ENCODE peak calls at places on chromosomes 12 and 14, in four cellular contexts. One of them, this sample, is unnamed.

GRCh38 chr14:93987376-93987775 is 9.7 kb upstream of the CCDC197 start:
- DNase-seq in K562: no peak
- DNase-seq in GM12878: no peak
- DNase-seq in HL-60: no peak
- DNase-seq in this sample: no peak

GRCh38 chr12:1552171-1552570 is 42.2 kb downstream of the FBXL14 start:
- DNase-seq in K562: no peak
- DNase-seq in GM12878: no peak
- DNase-seq in HL-60: no peak
- DNase-seq in this sample: no peak

GRCh38 chr14:71117839-71118743 is 210.8 kb downstream of the PCNX1 start:
- DNase-seq in K562: no peak
- DNase-seq in GM12878: no peak
- DNase-seq in HL-60: no peak
- DNase-seq in this sample: no peak

GRCh38 chr12:82216475-82216874 is 141.7 kb downstream of the CCDC59 start:
- DNase-seq in K562: no peak
- DNase-seq in GM12878: no peak
- DNase-seq in HL-60: no peak
- DNase-seq in this sample: no peak

GRCh38 chr12:128261757-128262156 is 5.2 kb upstream of the TMEM132C start:
- DNase-seq in K562: no peak
- DNase-seq in GM12878: no peak
- DNase-seq in HL-60: no peak
- DNase-seq in this sample: no peak

GRCh38 chr12:50103767-50104321 is at the start of gene GPD1:
- DNase-seq in K562: peak; percentile 84
- DNase-seq in GM12878: no peak
- DNase-seq in HL-60: no peak
- DNase-seq in this sample: no peak

GRCh38 chr14:52052991-52053390 is 15.9 kb downstream of the NID2 start:
- DNase-seq in K562: no peak
- DNase-seq in GM12878: no peak
- DNase-seq in HL-60: no peak
- DNase-seq in this sample: no peak

GRCh38 chr12:59365133-59365532 is 230.7 kb upstream of the SLC16A7 start:
- DNase-seq in K562: no peak
- DNase-seq in GM12878: no peak
- DNase-seq in HL-60: no peak
- DNase-seq in this sample: no peak

GRCh38 chr12:39165338-39165737 is 259.9 kb upstream of the CPNE8 start:
- DNase-seq in K562: no peak
- DNase-seq in GM12878: no peak
- DNase-seq in HL-60: no peak
- DNase-seq in this sample: no peak

GRCh38 chr12:95608252-95609033 is 57.2 kb upstream of the USP44 start:
- DNase-seq in K562: no peak
- DNase-seq in GM12878: no peak
- DNase-seq in HL-60: no peak
- DNase-seq in this sample: no peak

GRCh38 chr14:63245893-63246292 is 41.6 kb downstream of the RHOJ start:
- DNase-seq in K562: no peak
- DNase-seq in GM12878: no peak
- DNase-seq in HL-60: no peak
- DNase-seq in this sample: no peak

GRCh38 chr14:58167057-58167456 is 15.0 kb upstream of the ARMH4 start:
- DNase-seq in K562: no peak
- DNase-seq in GM12878: no peak
- DNase-seq in HL-60: no peak
- DNase-seq in this sample: no peak

GRCh38 chr14:95184413-95184790 is 27.1 kb upstream of the DICER1 start:
- DNase-seq in K562: no peak
- DNase-seq in GM12878: no peak
- DNase-seq in HL-60: no peak
- DNase-seq in this sample: no peak

GRCh38 chr12:31817120-31817519 is 88.3 kb upstream of the AMN1 start:
- DNase-seq in K562: no peak
- DNase-seq in GM12878: no peak
- DNase-seq in HL-60: no peak
- DNase-seq in this sample: no peak

GRCh38 chr12:76158518-76159321 is 74.2 kb upstream of the NAP1L1 start:
- DNase-seq in K562: peak; percentile 71
- DNase-seq in GM12878: peak; percentile 91
- DNase-seq in HL-60: peak; percentile 82
- DNase-seq in this sample: peak; percentile 41

GRCh38 chr12:76156314-76156713 is 71.8 kb upstream of the NAP1L1 start:
- DNase-seq in K562: no peak
- DNase-seq in GM12878: no peak
- DNase-seq in HL-60: no peak
- DNase-seq in this sample: no peak

GRCh38 chr12:76153616-76154015 is 69.1 kb upstream of the NAP1L1 start:
- DNase-seq in K562: no peak
- DNase-seq in GM12878: no peak
- DNase-seq in HL-60: no peak
- DNase-seq in this sample: no peak

GRCh38 chr12:76152161-76152807 is 67.8 kb upstream of the NAP1L1 start:
- DNase-seq in K562: no peak
- DNase-seq in GM12878: peak; percentile 49
- DNase-seq in HL-60: peak; percentile 52
- DNase-seq in this sample: peak; percentile 34

GRCh38 chr12:76155157-76155556 is 70.7 kb upstream of the NAP1L1 start:
- DNase-seq in K562: no peak
- DNase-seq in GM12878: no peak
- DNase-seq in HL-60: no peak
- DNase-seq in this sample: no peak
- TF ChIP-seq POLR2AphosphoS5 in K562: no peak
- TF ChIP-seq POLR2AphosphoS5 in GM12878: no peak
- TF ChIP-seq POLR2AphosphoS5 in HL-60: no peak
- TF ChIP-seq POLR2AphosphoS5 in this sample: no peak

GRCh38 chr12:63917864-63918742 is 73.6 kb downstream of the SRGAP1 start:
- DNase-seq in K562: no peak
- DNase-seq in GM12878: peak; percentile 41
- DNase-seq in HL-60: peak; percentile 94
- DNase-seq in this sample: no peak

GRCh38 chr12:63915105-63915830 is 70.8 kb downstream of the SRGAP1 start:
- DNase-seq in K562: no peak
- DNase-seq in GM12878: no peak
- DNase-seq in HL-60: no peak
- DNase-seq in this sample: no peak

GRCh38 chr12:63916561-63917476 is 72.3 kb downstream of the SRGAP1 start:
- DNase-seq in K562: no peak
- DNase-seq in GM12878: no peak
- DNase-seq in HL-60: no peak
- DNase-seq in this sample: no peak

GRCh38 chr12:63918788-63919300 is 74.3 kb downstream of the SRGAP1 start:
- DNase-seq in K562: no peak
- DNase-seq in GM12878: no peak
- DNase-seq in HL-60: no peak
- DNase-seq in this sample: no peak

DNA sequence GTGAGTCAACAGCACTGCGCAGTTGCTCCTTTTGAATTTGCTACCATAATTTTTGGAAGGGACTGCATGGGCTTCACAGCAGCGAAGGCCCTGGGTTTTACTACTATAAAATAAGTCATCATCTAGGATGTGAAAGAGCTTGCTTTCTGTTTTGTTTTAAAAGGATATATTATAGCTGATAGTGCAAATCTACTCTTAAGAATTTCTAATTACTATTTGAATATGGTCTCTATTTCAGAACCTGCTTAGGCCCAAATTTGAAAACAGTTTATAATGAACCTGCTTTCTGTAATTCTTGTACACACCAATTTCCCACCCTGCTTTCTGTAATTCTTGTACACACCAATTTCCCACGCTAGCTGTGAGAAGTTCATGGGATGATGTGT is 73.0 kb downstream of the SRGAP1 start:
- DNase-seq in K562: no peak
- DNase-seq in GM12878: no peak
- DNase-seq in HL-60: no peak
- DNase-seq in this sample: no peak
- TF ChIP-seq SPI1 in K562: no peak
- TF ChIP-seq SPI1 in GM12878: no peak
- TF ChIP-seq SPI1 in HL-60: no peak
- TF ChIP-seq SPI1 in this sample: no peak

GRCh38 chr12:111398530-111398929 is 7.2 kb upstream of the SH2B3 start:
- DNase-seq in K562: no peak
- DNase-seq in GM12878: no peak
- DNase-seq in HL-60: no peak
- DNase-seq in this sample: no peak

GRCh38 chr12:111395557-111396187 is 10.1 kb upstream of the SH2B3 start:
- DNase-seq in K562: no peak
- DNase-seq in GM12878: no peak
- DNase-seq in HL-60: no peak
- DNase-seq in this sample: no peak

GRCh38 chr12:111393700-111394275 is 11.9 kb upstream of the SH2B3 start:
- DNase-seq in K562: no peak
- DNase-seq in GM12878: no peak
- DNase-seq in HL-60: no peak
- DNase-seq in this sample: no peak

GRCh38 chr12:111394480-111394879 is 11.2 kb upstream of the SH2B3 start:
- DNase-seq in K562: no peak
- DNase-seq in GM12878: no peak
- DNase-seq in HL-60: no peak
- DNase-seq in this sample: no peak

DNA sequence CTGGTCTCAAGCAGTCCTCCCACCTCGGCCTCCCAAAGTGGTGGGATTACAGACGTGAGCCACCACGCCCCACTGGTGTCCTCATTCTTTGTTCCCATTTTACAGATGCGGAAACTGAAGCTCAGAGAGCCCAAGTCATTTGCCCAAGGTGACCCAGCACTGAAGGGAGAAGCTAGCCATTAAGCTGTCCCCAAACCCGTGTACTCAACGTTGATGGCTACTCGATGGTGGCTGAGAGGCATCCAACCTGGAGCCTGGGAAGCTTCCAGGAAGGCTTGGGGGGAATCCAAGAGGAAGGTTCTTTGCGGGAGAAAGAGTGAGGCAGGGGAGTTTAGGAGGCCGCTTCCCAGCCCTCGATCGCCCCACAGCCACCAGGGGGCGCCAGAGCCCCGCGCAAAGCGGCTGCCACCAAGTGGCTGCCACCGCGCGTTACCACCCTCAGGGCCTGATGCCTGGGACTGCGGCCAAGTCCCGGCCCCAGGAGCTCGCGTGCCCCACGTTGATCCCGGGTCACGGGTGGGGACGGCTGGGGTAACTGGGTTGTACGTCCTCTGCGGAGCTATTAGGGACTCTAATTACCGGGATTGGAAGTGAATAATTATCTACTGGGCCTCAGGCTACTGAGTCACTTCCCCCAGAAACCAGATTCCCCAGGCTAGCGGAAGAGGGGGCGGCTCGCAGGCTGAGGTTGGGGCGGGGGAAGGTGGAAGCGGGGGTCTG is 8.8 kb upstream of the SH2B3 start:
- DNase-seq in K562: peak; percentile 85
- DNase-seq in GM12878: no peak
- DNase-seq in HL-60: peak; percentile 66
- DNase-seq in this sample: peak; percentile 80
- TF ChIP-seq POLR2AphosphoS5 in K562: no peak
- TF ChIP-seq POLR2AphosphoS5 in GM12878: no peak
- TF ChIP-seq POLR2AphosphoS5 in HL-60: no peak
- TF ChIP-seq POLR2AphosphoS5 in this sample: no peak

DNA sequence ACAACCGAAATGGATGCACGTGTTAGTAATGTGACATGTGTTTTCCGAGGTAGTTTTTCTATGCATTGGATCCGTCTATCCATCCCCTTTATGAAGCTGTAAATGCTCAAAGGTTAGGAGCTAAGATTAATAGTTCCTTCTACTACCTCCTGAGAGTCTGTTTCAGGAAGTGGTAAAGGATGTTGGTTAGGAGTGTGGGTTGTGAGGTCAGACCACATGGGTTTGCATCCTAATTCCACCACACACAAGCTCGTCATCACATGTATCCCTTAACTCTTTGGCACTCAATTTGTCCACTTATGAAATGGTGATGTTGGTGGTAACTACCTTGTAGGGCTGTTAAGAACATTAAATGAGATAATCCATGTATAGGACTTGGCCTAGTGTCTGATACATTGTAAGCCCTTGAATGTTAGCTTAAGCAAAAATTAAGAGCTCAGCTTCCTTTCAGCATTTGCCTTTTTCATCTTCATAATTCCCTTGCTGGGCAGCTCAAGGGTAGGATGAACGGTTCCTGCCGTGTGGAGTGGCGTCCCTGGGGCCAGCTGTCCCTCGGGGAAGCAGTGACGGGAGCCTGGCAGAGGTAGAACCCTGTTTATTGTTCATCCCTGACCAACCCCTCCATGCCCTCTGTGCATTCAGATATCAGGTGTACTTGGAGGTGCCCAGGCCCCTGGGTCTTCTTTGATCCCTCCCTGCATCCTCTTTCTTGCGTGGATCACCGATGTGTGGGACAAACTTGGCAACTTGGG is 52.3 kb downstream of the TSPAN9 start:
- DNase-seq in K562: no peak
- DNase-seq in GM12878: peak; percentile 25
- DNase-seq in HL-60: peak; percentile 50
- DNase-seq in this sample: no peak
- TF ChIP-seq SPI1 in K562: no peak
- TF ChIP-seq SPI1 in GM12878: peak; percentile 45
- TF ChIP-seq SPI1 in HL-60: peak; percentile 59
- TF ChIP-seq SPI1 in this sample: peak; percentile 56

This sample was measured in GM12891.